ENCODE peak calls at places on chromosome 4, in six cellular contexts. One of them, this sample, is unnamed.

GRCh38 chr4:121765368-121765705 is 373 bp upstream of the SMIM43 start:
- DNase-seq in endothelial cell: no peak
- DNase-seq in glutamatergic neuron: no peak
- DNase-seq in activated naive CD8-positive, alpha-beta T cell treated with anti-CD3 and anti-CD28 coated beads, Interleukin-2, amount 50 U/mL, for 24 hours: no peak
- DNase-seq in HL-60: no peak
- DNase-seq in fibroblast of mammary gland: no peak
- DNase-seq in this sample: no peak

GRCh38 chr4:94307231-94307840 is 35.3 kb downstream of the HPGDS start:
- DNase-seq in endothelial cell: no peak
- DNase-seq in glutamatergic neuron: no peak
- DNase-seq in activated naive CD8-positive, alpha-beta T cell treated with anti-CD3 and anti-CD28 coated beads, Interleukin-2, amount 50 U/mL, for 24 hours: no peak
- DNase-seq in HL-60: no peak
- DNase-seq in fibroblast of mammary gland: no peak
- DNase-seq in this sample: peak

GRCh38 chr4:155889946-155890345 is 13.6 kb upstream of the TDO2 start:
- DNase-seq in endothelial cell: no peak
- DNase-seq in glutamatergic neuron: no peak
- DNase-seq in activated naive CD8-positive, alpha-beta T cell treated with anti-CD3 and anti-CD28 coated beads, Interleukin-2, amount 50 U/mL, for 24 hours: no peak
- DNase-seq in HL-60: no peak
- DNase-seq in fibroblast of mammary gland: no peak
- DNase-seq in this sample: no peak

GRCh38 chr4:183905593-183906485 is 732 bp downstream of the STOX2 start:
- DNase-seq in endothelial cell: peak
- DNase-seq in glutamatergic neuron: peak
- DNase-seq in activated naive CD8-positive, alpha-beta T cell treated with anti-CD3 and anti-CD28 coated beads, Interleukin-2, amount 50 U/mL, for 24 hours: peak
- DNase-seq in HL-60: no peak
- DNase-seq in fibroblast of mammary gland: peak
- DNase-seq in this sample: peak

GRCh38 chr4:151166662-151167061 is 67.2 kb downstream of the RPS3A start:
- DNase-seq in endothelial cell: no peak
- DNase-seq in glutamatergic neuron: no peak
- DNase-seq in activated naive CD8-positive, alpha-beta T cell treated with anti-CD3 and anti-CD28 coated beads, Interleukin-2, amount 50 U/mL, for 24 hours: no peak
- DNase-seq in HL-60: no peak
- DNase-seq in fibroblast of mammary gland: no peak
- DNase-seq in this sample: no peak

GRCh38 chr4:186227221-186227620 is at the start of gene KLKB1:
- DNase-seq in endothelial cell: no peak
- DNase-seq in glutamatergic neuron: no peak
- DNase-seq in activated naive CD8-positive, alpha-beta T cell treated with anti-CD3 and anti-CD28 coated beads, Interleukin-2, amount 50 U/mL, for 24 hours: no peak
- DNase-seq in HL-60: no peak
- DNase-seq in fibroblast of mammary gland: no peak
- DNase-seq in this sample: no peak

GRCh38 chr4:39255266-39255665 is 72.9 kb downstream of the WDR19 start:
- DNase-seq in endothelial cell: no peak
- DNase-seq in glutamatergic neuron: no peak
- DNase-seq in activated naive CD8-positive, alpha-beta T cell treated with anti-CD3 and anti-CD28 coated beads, Interleukin-2, amount 50 U/mL, for 24 hours: no peak
- DNase-seq in HL-60: no peak
- DNase-seq in fibroblast of mammary gland: peak
- DNase-seq in this sample: peak

GRCh38 chr4:104868533-104868932 is 278.1 kb upstream of the TET2 start:
- DNase-seq in endothelial cell: no peak
- DNase-seq in glutamatergic neuron: no peak
- DNase-seq in activated naive CD8-positive, alpha-beta T cell treated with anti-CD3 and anti-CD28 coated beads, Interleukin-2, amount 50 U/mL, for 24 hours: no peak
- DNase-seq in HL-60: no peak
- DNase-seq in fibroblast of mammary gland: no peak
- DNase-seq in this sample: no peak

GRCh38 chr4:145609494-145610427 is 9.4 kb upstream of the MMAA start:
- DNase-seq in endothelial cell: peak
- DNase-seq in glutamatergic neuron: peak
- DNase-seq in activated naive CD8-positive, alpha-beta T cell treated with anti-CD3 and anti-CD28 coated beads, Interleukin-2, amount 50 U/mL, for 24 hours: peak
- DNase-seq in HL-60: peak
- DNase-seq in fibroblast of mammary gland: peak
- DNase-seq in this sample: peak

GRCh38 chr4:185830263-185830994 is 18.4 kb upstream of the SORBS2 start:
- DNase-seq in endothelial cell: no peak
- DNase-seq in glutamatergic neuron: no peak
- DNase-seq in activated naive CD8-positive, alpha-beta T cell treated with anti-CD3 and anti-CD28 coated beads, Interleukin-2, amount 50 U/mL, for 24 hours: no peak
- DNase-seq in HL-60: no peak
- DNase-seq in fibroblast of mammary gland: no peak
- DNase-seq in this sample: no peak

GRCh38 chr4:148514581-148514980 is 72.4 kb upstream of the NR3C2 start:
- DNase-seq in endothelial cell: no peak
- DNase-seq in glutamatergic neuron: no peak
- DNase-seq in activated naive CD8-positive, alpha-beta T cell treated with anti-CD3 and anti-CD28 coated beads, Interleukin-2, amount 50 U/mL, for 24 hours: no peak
- DNase-seq in HL-60: no peak
- DNase-seq in fibroblast of mammary gland: no peak
- DNase-seq in this sample: no peak

GRCh38 chr4:80053140-80053910 is 19.7 kb downstream of the ANTXR2 start:
- DNase-seq in endothelial cell: no peak
- DNase-seq in glutamatergic neuron: no peak
- DNase-seq in activated naive CD8-positive, alpha-beta T cell treated with anti-CD3 and anti-CD28 coated beads, Interleukin-2, amount 50 U/mL, for 24 hours: no peak
- DNase-seq in HL-60: no peak
- DNase-seq in fibroblast of mammary gland: no peak
- DNase-seq in this sample: no peak

GRCh38 chr4:8171941-8172924 is 13.6 kb upstream of the ABLIM2 start:
- DNase-seq in endothelial cell: no peak
- DNase-seq in glutamatergic neuron: no peak
- DNase-seq in activated naive CD8-positive, alpha-beta T cell treated with anti-CD3 and anti-CD28 coated beads, Interleukin-2, amount 50 U/mL, for 24 hours: peak
- DNase-seq in HL-60: no peak
- DNase-seq in fibroblast of mammary gland: peak
- DNase-seq in this sample: no peak

GRCh38 chr4:27010334-27010940 is 149.8 kb downstream of the STIM2 start:
- DNase-seq in endothelial cell: peak
- DNase-seq in glutamatergic neuron: peak
- DNase-seq in activated naive CD8-positive, alpha-beta T cell treated with anti-CD3 and anti-CD28 coated beads, Interleukin-2, amount 50 U/mL, for 24 hours: peak
- DNase-seq in HL-60: no peak
- DNase-seq in fibroblast of mammary gland: peak
- DNase-seq in this sample: peak

GRCh38 chr4:27000820-27001219 is 140.2 kb downstream of the STIM2 start:
- DNase-seq in endothelial cell: no peak
- DNase-seq in glutamatergic neuron: no peak
- DNase-seq in activated naive CD8-positive, alpha-beta T cell treated with anti-CD3 and anti-CD28 coated beads, Interleukin-2, amount 50 U/mL, for 24 hours: no peak
- DNase-seq in HL-60: no peak
- DNase-seq in fibroblast of mammary gland: no peak
- DNase-seq in this sample: peak

GRCh38 chr4:81807927-81808672 is 336.4 kb upstream of the RASGEF1B start:
- DNase-seq in endothelial cell: no peak
- DNase-seq in glutamatergic neuron: peak
- DNase-seq in activated naive CD8-positive, alpha-beta T cell treated with anti-CD3 and anti-CD28 coated beads, Interleukin-2, amount 50 U/mL, for 24 hours: no peak
- DNase-seq in HL-60: no peak
- DNase-seq in fibroblast of mammary gland: no peak
- DNase-seq in this sample: peak

GRCh38 chr4:8539661-8540060 is 40.5 kb upstream of the GPR78 start:
- DNase-seq in endothelial cell: no peak
- DNase-seq in glutamatergic neuron: no peak
- DNase-seq in activated naive CD8-positive, alpha-beta T cell treated with anti-CD3 and anti-CD28 coated beads, Interleukin-2, amount 50 U/mL, for 24 hours: no peak
- DNase-seq in HL-60: no peak
- DNase-seq in fibroblast of mammary gland: no peak
- DNase-seq in this sample: no peak

GRCh38 chr4:69828828-69829227 is 31.1 kb downstream of the SULT1E1 start:
- DNase-seq in endothelial cell: no peak
- DNase-seq in glutamatergic neuron: no peak
- DNase-seq in activated naive CD8-positive, alpha-beta T cell treated with anti-CD3 and anti-CD28 coated beads, Interleukin-2, amount 50 U/mL, for 24 hours: no peak
- DNase-seq in HL-60: no peak
- DNase-seq in fibroblast of mammary gland: peak
- DNase-seq in this sample: no peak

GRCh38 chr4:23966720-23967119 is 76.9 kb upstream of the PPARGC1A start:
- DNase-seq in endothelial cell: no peak
- DNase-seq in glutamatergic neuron: no peak
- DNase-seq in activated naive CD8-positive, alpha-beta T cell treated with anti-CD3 and anti-CD28 coated beads, Interleukin-2, amount 50 U/mL, for 24 hours: no peak
- DNase-seq in HL-60: no peak
- DNase-seq in fibroblast of mammary gland: peak
- DNase-seq in this sample: peak

GRCh38 chr4:94538229-94538628 is 86.5 kb downstream of the PDLIM5 start:
- DNase-seq in endothelial cell: no peak
- DNase-seq in glutamatergic neuron: no peak
- DNase-seq in activated naive CD8-positive, alpha-beta T cell treated with anti-CD3 and anti-CD28 coated beads, Interleukin-2, amount 50 U/mL, for 24 hours: no peak
- DNase-seq in HL-60: no peak
- DNase-seq in fibroblast of mammary gland: no peak
- DNase-seq in this sample: no peak

GRCh38 chr4:187176261-187176910 is 452.7 kb upstream of the FAT1 start:
- DNase-seq in endothelial cell: no peak
- DNase-seq in glutamatergic neuron: no peak
- DNase-seq in activated naive CD8-positive, alpha-beta T cell treated with anti-CD3 and anti-CD28 coated beads, Interleukin-2, amount 50 U/mL, for 24 hours: no peak
- DNase-seq in HL-60: no peak
- DNase-seq in fibroblast of mammary gland: no peak
- DNase-seq in this sample: no peak

GRCh38 chr4:110091426-110091825 is 107.0 kb downstream of the ELOVL6 start:
- DNase-seq in endothelial cell: no peak
- DNase-seq in glutamatergic neuron: no peak
- DNase-seq in activated naive CD8-positive, alpha-beta T cell treated with anti-CD3 and anti-CD28 coated beads, Interleukin-2, amount 50 U/mL, for 24 hours: no peak
- DNase-seq in HL-60: no peak
- DNase-seq in fibroblast of mammary gland: peak
- DNase-seq in this sample: peak

GRCh38 chr4:52095374-52095773 is 44.3 kb downstream of the SPATA18 start:
- DNase-seq in endothelial cell: no peak
- DNase-seq in glutamatergic neuron: no peak
- DNase-seq in activated naive CD8-positive, alpha-beta T cell treated with anti-CD3 and anti-CD28 coated beads, Interleukin-2, amount 50 U/mL, for 24 hours: no peak
- DNase-seq in HL-60: no peak
- DNase-seq in fibroblast of mammary gland: no peak
- DNase-seq in this sample: no peak

This sample was measured in epithelial cell of esophagus.